ENCODE peak calls at places on chromosomes 2 and 18, in nine cellular contexts. G, N, D, W, R, P, V, U and J are unnamed samples.

GRCh38 chr2:25238920-25239319 is 70.5 kb upstream of the POMC start:
- DNase-seq in G (no peak), N (no peak), D (no peak), W (no peak), R (no peak), P (no peak), V (no peak), U (no peak), J (no peak)

GRCh38 chr2:11071207-11071606 is 84.1 kb upstream of the SLC66A3 start:
- DNase-seq in G (no peak), N (no peak), D (no peak), W (peak), R (no peak), P (peak), V (no peak), U (no peak), J (no peak)

GRCh38 chr18:21452808-21453511 is 147.5 kb downstream of the ESCO1 start:
- DNase-seq in G (no peak), N (no peak), D (no peak), W (no peak), R (no peak), P (no peak), V (no peak), U (no peak), J (no peak)

GRCh38 chr2:19774788-19775156 is 127.0 kb downstream of the TTC32 start:
- DNase-seq in G (no peak), N (no peak), D (no peak), W (no peak), R (no peak), P (no peak), V (peak), U (no peak), J (no peak)

GRCh38 chr2:120037995-120038541 is 25.2 kb downstream of the EPB41L5 start:
- DNase-seq in G (no peak), N (no peak), D (no peak), W (peak), R (no peak), P (peak), V (no peak), U (no peak), J (no peak)

GRCh38 chr2:39838589-39838988 is 59.5 kb upstream of the THUMPD2 start:
- DNase-seq in G (no peak), N (no peak), D (no peak), W (no peak), R (no peak), P (no peak), V (no peak), U (no peak), J (no peak)

GRCh38 chr2:209977386-209978239 is 24.8 kb upstream of the RPE start:
- DNase-seq in G (no peak), N (peak), D (no peak), W (peak), R (no peak), P (peak), V (peak), U (no peak), J (peak)

GRCh38 chr18:31819106-31819924 is 58.6 kb upstream of the SLC25A52 start:
- DNase-seq in G (peak), N (peak), D (no peak), W (peak), R (no peak), P (peak), V (peak), U (no peak), J (peak)

GRCh38 chr2:62304429-62305417 is 108.8 kb downstream of the B3GNT2 start:
- DNase-seq in G (peak), N (peak), D (peak), W (peak), R (peak), P (peak), V (peak), U (peak), J (peak)

GRCh38 chr18:42310956-42311355 is 355.9 kb downstream of the PIK3C3 start:
- DNase-seq in G (no peak), N (peak), D (no peak), W (peak), R (no peak), P (peak), V (no peak), U (peak), J (no peak)

GRCh38 chr2:28055325-28055970 is 164.9 kb downstream of the BABAM2 start:
- DNase-seq in G (no peak), N (no peak), D (no peak), W (peak), R (no peak), P (peak), V (peak), U (no peak), J (peak)

GRCh38 chr2:47219970-47220369 is 64.9 kb upstream of the STPG4 start:
- DNase-seq in G (no peak), N (no peak), D (no peak), W (no peak), R (no peak), P (no peak), V (no peak), U (no peak), J (no peak)

GRCh38 chr2:42801388-42801787 is 9.0 kb upstream of the HAAO start:
- DNase-seq in G (no peak), N (peak), D (no peak), W (peak), R (no peak), P (no peak), V (no peak), U (no peak), J (no peak)